ENCODE peak calls at places on chromosomes 13 and 19, in five cellular contexts. C, W, P, G and H are unnamed samples.

GRCh38 chr13:108113407-108113806 is 101.9 kb downstream of the LIG4 start:
- DNase-seq in G (no peak), W (no peak), P (no peak), C (no peak), H (no peak)

GRCh38 chr19:16113727-16114126 is 2.0 kb downstream of the RAB8A start:
- DNase-seq in P (no peak), W (no peak), C (no peak), G (no peak), H (no peak)

GRCh38 chr19:48506138-48506733 is 5.4 kb downstream of the LMTK3 start:
- DNase-seq in P (no peak), C (peak; percentile 47), W (no peak), G (no peak), H (no peak)

GRCh38 chr19:39435499-39436349 is at the start of gene RPS16:
- DNase-seq in G (peak; percentile 99), C (peak; percentile 96), P (peak; percentile 98), W (peak; percentile 99), H (peak; percentile 98)

GRCh38 chr19:2097330-2098327 is 914 bp downstream of the IZUMO4 start:
- DNase-seq in C (no peak), P (peak; percentile 32), G (no peak), W (peak; percentile 46), H (no peak)

GRCh38 chr13:72651196-72651595 is 76.2 kb downstream of the MZT1 start:
- DNase-seq in C (no peak), P (no peak), W (no peak), G (peak; percentile 19), H (no peak)

GRCh38 chr13:36207672-36208071 is 6.7 kb downstream of the SOHLH2 start:
- DNase-seq in C (no peak), G (no peak), W (no peak), P (no peak), H (no peak)

GRCh38 chr19:46283771-46284170 is 13.1 kb upstream of the HIF3A start:
- DNase-seq in W (peak; percentile 59), G (no peak), C (no peak), P (no peak), H (no peak)

GRCh38 chr13:36418022-36418805 is 14.1 kb upstream of the CCNA1 start:
- DNase-seq in W (no peak), C (peak; percentile 58), P (no peak), G (no peak), H (no peak)

GRCh38 chr13:99380921-99381645 is 73.9 kb upstream of the GPR183 start:
- DNase-seq in C (peak; percentile 7), G (no peak), P (no peak), W (no peak), H (no peak)

GRCh38 chr13:50208826-50209335 is 193.6 kb downstream of the KCNRG start:
- DNase-seq in P (peak; percentile 49), C (peak; percentile 76), G (peak; percentile 58), W (no peak), H (peak; percentile 56)

GRCh38 chr19:39428309-39429112 is 7.2 kb downstream of the RPS16 start:
- DNase-seq in W (peak; percentile 67), P (no peak), G (no peak), C (peak; percentile 96), H (no peak)

GRCh38 chr19:51108805-51109146 is 567 bp upstream of the CTU1 start:
- DNase-seq in C (no peak), G (no peak), W (no peak), P (no peak), H (no peak)

GRCh38 chr19:51511353-51511752 is 9.8 kb upstream of the SIGLEC12 start:
- DNase-seq in W (no peak), G (peak; percentile 28), C (no peak), P (no peak), H (no peak)

GRCh38 chr19:10855879-10856522 is 7.8 kb downstream of the C19orf38 start:
- DNase-seq in G (peak; percentile 44), P (no peak), C (no peak), W (no peak), H (no peak)

GRCh38 chr19:53977991-53978731 is 13.3 kb upstream of the CACNG6 start:
- DNase-seq in G (no peak), W (peak; percentile 21), C (peak; percentile 84), P (peak; percentile 48), H (peak; percentile 42)

GRCh38 chr13:32669030-32669646 is 82.9 kb downstream of the PDS5B start:
- DNase-seq in C (peak; percentile 67), P (no peak), G (peak; percentile 24), W (no peak), H (no peak)

GRCh38 chr19:49556412-49557398 is 23.7 kb downstream of the NOSIP start:
- DNase-seq in C (no peak), P (no peak), G (no peak), W (no peak), H (no peak)

GRCh38 chr19:55912916-55913315 is 19.2 kb downstream of the NLRP13 start:
- DNase-seq in G (no peak), P (no peak), W (no peak), C (no peak), H (no peak)

GRCh38 chr19:18440421-18440877 is 2.5 kb upstream of the ISYNA1 start:
- DNase-seq in G (peak; percentile 60), P (no peak), C (no peak), W (no peak), H (no peak)

GRCh38 chr13:25662516-25662915 is 290.7 kb downstream of the ATP8A2 start:
- DNase-seq in W (no peak), G (no peak), P (no peak), C (no peak), H (no peak)

DNA sequence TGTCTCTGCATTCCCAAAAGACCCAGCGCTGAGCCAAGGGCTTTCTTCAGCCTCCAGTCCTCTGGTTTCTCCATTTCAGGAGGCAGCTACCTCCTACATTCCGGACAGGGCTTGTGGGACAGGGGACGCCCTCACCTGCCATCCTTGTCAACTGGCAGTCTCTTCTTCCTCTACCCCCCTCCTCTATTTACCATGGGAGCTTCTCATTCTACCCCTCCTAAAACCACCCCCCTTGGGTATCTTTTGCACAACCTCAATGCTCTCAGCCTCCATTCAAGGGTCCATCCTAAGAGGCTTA is 43.8 kb downstream of the ZNF93 start:
- DNase-seq in C (no peak), W (no peak), G (no peak), P (no peak), H (no peak)
- H3K9me3 ChIP-seq in C (peaks cover 27% of the 10 kb centered on the region), W (no peaks in the 10 kb centered on the region), G (no peaks in the 10 kb centered on the region), P (peaks cover 5% of the 10 kb centered on the region), H (peaks cover 25% of the 10 kb centered on the region)

GRCh38 chr13:101146101-101146898 is 270.0 kb downstream of the NALCN start:
- DNase-seq in P (no peak), C (peak; percentile 19), W (no peak), G (no peak), H (no peak)

GRCh38 chr13:101144808-101145419 is 271.4 kb downstream of the NALCN start:
- DNase-seq in C (peak; percentile 71), W (no peak), G (no peak), P (no peak), H (no peak)

GRCh38 chr13:101152184-101152583 is 264.1 kb downstream of the NALCN start:
- DNase-seq in W (no peak), G (no peak), P (no peak), C (no peak), H (no peak)

GRCh38 chr13:101150998-101151397 is 265.3 kb downstream of the NALCN start:
- DNase-seq in W (no peak), P (no peak), C (peak; percentile 24), G (no peak), H (no peak)

DNA sequence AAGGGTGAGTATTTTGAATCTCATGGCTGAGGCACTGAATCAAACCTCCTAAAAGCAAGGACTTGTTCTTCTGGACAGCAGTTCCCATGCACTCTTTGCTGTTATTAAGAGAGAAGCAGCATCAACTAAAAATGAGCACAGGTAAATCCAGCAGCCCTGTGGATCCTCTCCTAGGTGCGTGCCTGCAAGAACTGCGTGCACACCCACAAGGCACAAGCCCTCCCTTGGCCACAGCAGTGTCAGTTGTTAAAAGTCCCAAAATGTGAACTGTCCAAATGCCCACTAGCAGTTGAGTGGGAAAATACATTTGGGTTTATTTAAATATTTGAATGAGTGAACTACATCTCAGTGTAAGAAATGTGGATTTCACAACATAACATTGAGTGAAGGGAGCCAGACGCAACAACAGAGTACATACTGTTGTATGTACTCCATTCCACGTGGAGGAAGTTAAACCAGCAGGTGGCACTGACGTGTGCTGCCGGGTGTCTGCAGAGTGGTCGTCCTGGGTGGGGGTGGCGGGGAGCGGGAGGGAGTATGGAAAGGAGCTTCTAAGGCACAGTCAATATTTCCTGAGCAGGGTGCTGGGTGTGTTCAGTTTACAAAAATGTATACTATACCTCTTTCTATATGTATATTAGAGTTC is 266.4 kb downstream of the NALCN start:
- DNase-seq in G (peak; percentile 49), C (peak; percentile 66), P (no peak), W (no peak), H (no peak)
- TF ChIP-seq CTCF in G (peak; percentile 58), C (peak; percentile 55), P (no peak), W (no peak), H (no peak)

GRCh38 chr19:57111329-57111644 is 8.5 kb upstream of the USP29 start:
- DNase-seq in C (no peak), G (no peak), P (no peak), W (no peak), H (no peak)
- H3K9me3 ChIP-seq in C (peaks cover 23% of the 10 kb centered on the region), G (no peaks in the 10 kb centered on the region), P (peaks cover 37% of the 10 kb centered on the region), W (no peaks in the 10 kb centered on the region), H (peaks cover 23% of the 10 kb centered on the region)

GRCh38 chr13:40259899-40260298 is 406.5 kb downstream of the FOXO1 start:
- DNase-seq in P (no peak), C (no peak), W (peak; percentile 69), G (no peak), H (no peak)
- TF ChIP-seq CTCF in P (peak; percentile 13), C (no peak), W (no peak), G (no peak), H (no peak)

DNA sequence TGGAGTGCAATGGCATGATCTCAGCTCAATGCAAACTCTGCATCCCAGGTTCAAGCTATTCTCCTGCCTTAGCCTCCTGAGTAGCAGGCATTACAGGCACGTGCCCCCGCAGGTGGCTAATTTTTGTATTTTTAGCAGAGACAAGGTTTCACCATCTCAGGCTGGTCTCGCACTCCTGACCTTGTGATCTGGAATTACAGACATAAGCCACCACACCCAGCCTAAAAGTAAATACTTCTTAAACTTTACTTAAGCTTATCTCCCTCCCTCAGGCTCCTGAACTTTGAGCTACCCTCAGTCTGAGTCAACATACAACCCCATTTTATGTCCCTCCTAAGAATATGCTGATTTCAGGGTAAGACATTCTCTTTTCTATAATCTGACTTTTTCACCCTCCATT is 66.1 kb downstream of the ZNF486 start:
- DNase-seq in P (no peak), G (no peak), C (no peak), W (no peak), H (no peak)
- H3K9me3 ChIP-seq in P (peaks cover 13% of the 10 kb centered on the region), G (no peaks in the 10 kb centered on the region), C (peaks cover 7% of the 10 kb centered on the region), W (no peaks in the 10 kb centered on the region), H (peaks cover 4% of the 10 kb centered on the region)